ENCODE peak calls at places on chromosome 13, in nine cellular contexts. P is type B pancreatic cell; B is hippocampal formation; M is activated T-helper 1 cell treated with Interleukin-2 at 50 U/mL for 16 hours; S is HT-29; N is cardiac muscle cell; H is CD14-positive monocyte; E is Caco-2; Q is activated CD4-positive, alpha-beta T cell treated with anti-CD3 and anti-CD28 coated beads, Interleukin-2, amount 50 U/mL, for 1 hour. U is an unnamed sample.

GRCh38 chr13:30734434-30734833 is 909 bp upstream of the ALOX5AP start:
- DNase-seq in N (no peak), E (no peak), M (no peak), S (no peak), B (no peak), H (no peak), P (no peak), Q (no peak), U (no peak)

GRCh38 chr13:53201454-53202225 is 173.0 kb downstream of the OLFM4 start:
- DNase-seq in N (peak), H (no peak), E (no peak), M (no peak), B (no peak), Q (no peak), S (no peak), P (peak), U (no peak)

GRCh38 chr13:54029720-54030119 is 1001.1 kb downstream of the OLFM4 start:
- DNase-seq in B (no peak), E (no peak), M (no peak), H (no peak), Q (no peak), N (no peak), S (no peak), P (no peak), U (peak)

GRCh38 chr13:50779443-50780200 is 63.9 kb downstream of the DLEU7 start:
- DNase-seq in Q (no peak), S (no peak), E (no peak), M (no peak), P (no peak), H (no peak), N (no peak), B (no peak), U (no peak)

GRCh38 chr13:43908156-43909126 is 28.7 kb downstream of the LACC1 start:
- DNase-seq in S (peak), M (no peak), E (no peak), N (peak), P (no peak), Q (no peak), H (no peak), B (no peak), U (peak)

GRCh38 chr13:108755084-108755483 is 125.7 kb downstream of the MYO16 start:
- DNase-seq in B (no peak), P (no peak), M (no peak), H (no peak), S (no peak), Q (no peak), N (no peak), E (no peak), U (no peak)

GRCh38 chr13:20465218-20465879 is 60.3 kb downstream of the CRYL1 start:
- DNase-seq in N (peak), H (no peak), Q (no peak), E (no peak), P (no peak), M (no peak), B (no peak), S (peak), U (peak)

GRCh38 chr13:45851171-45851889 is at the start of gene SIAH3:
- DNase-seq in M (no peak), B (no peak), N (peak), S (no peak), H (no peak), P (no peak), E (no peak), Q (peak), U (peak)

GRCh38 chr13:42266464-42266863 is 5.5 kb upstream of the AKAP11 start:
- DNase-seq in H (no peak), Q (no peak), B (no peak), P (no peak), S (no peak), N (peak), E (no peak), M (no peak), U (no peak)

GRCh38 chr13:44934724-44935123 is 54.5 kb downstream of the NUFIP1 start:
- DNase-seq in N (peak), M (no peak), B (no peak), S (no peak), E (no peak), H (no peak), P (no peak), Q (no peak), U (no peak)

GRCh38 chr13:79225487-79226232 is 180.4 kb downstream of the RBM26 start:
- DNase-seq in P (no peak), S (no peak), B (no peak), N (no peak), H (no peak), E (no peak), Q (no peak), M (no peak), U (no peak)

GRCh38 chr13:24802074-24802473 is 38.1 kb downstream of the RNF17 start:
- DNase-seq in B (no peak), Q (no peak), M (no peak), N (peak), P (no peak), S (no peak), E (no peak), H (no peak), U (no peak)

GRCh38 chr13:110726726-110727125 is 13.2 kb downstream of the ING1 start:
- DNase-seq in N (no peak), H (no peak), M (peak), Q (peak), E (no peak), P (no peak), S (no peak), B (no peak), U (no peak)

GRCh38 chr13:76129305-76130040 is 493.3 kb downstream of the LMO7 start:
- DNase-seq in E (no peak), Q (no peak), M (no peak), H (no peak), B (no peak), N (no peak), S (no peak), P (no peak), U (peak)

GRCh38 chr13:48333976-48334375 is 30.4 kb downstream of the RB1 start:
- DNase-seq in P (no peak), B (no peak), M (no peak), E (no peak), S (no peak), Q (no peak), H (no peak), N (peak), U (no peak)

GRCh38 chr13:110387451-110388140 is 80.5 kb downstream of the COL4A2 start:
- DNase-seq in Q (no peak), H (no peak), N (peak), E (no peak), M (no peak), B (no peak), P (no peak), S (no peak), U (no peak)

GRCh38 chr13:99053636-99054233 is 75.9 kb upstream of the DOCK9 start:
- DNase-seq in M (no peak), N (no peak), E (no peak), S (no peak), B (no peak), P (no peak), H (no peak), Q (no peak), U (no peak)

GRCh38 chr13:44331912-44332840 is 41.4 kb upstream of the SERP2 start:
- DNase-seq in S (no peak), B (peak), N (peak), M (no peak), Q (no peak), P (peak), H (no peak), E (no peak), U (peak)

GRCh38 chr13:100526299-100527030 is 62.1 kb downstream of the GGACT start:
- DNase-seq in H (no peak), E (no peak), S (no peak), P (peak), M (no peak), B (no peak), Q (no peak), N (no peak), U (no peak)

GRCh38 chr13:101576452-101576851 is 124.0 kb downstream of the ITGBL1 start:
- DNase-seq in E (no peak), M (no peak), P (no peak), Q (no peak), N (no peak), S (peak), B (no peak), H (no peak), U (no peak)

GRCh38 chr13:75637101-75637774 is 1.1 kb downstream of the LMO7 start:
- DNase-seq in S (peak), B (no peak), P (no peak), N (peak), H (no peak), Q (no peak), E (no peak), M (no peak), U (no peak)

GRCh38 chr13:106593131-106593530 is 25.2 kb upstream of the ARGLU1 start:
- DNase-seq in S (no peak), N (no peak), Q (no peak), P (no peak), M (no peak), H (no peak), B (no peak), E (no peak), U (no peak)

GRCh38 chr13:61148691-61149332 is 266.8 kb downstream of the PCDH20 start:
- DNase-seq in P (no peak), B (no peak), H (no peak), E (no peak), Q (no peak), M (no peak), N (peak), S (no peak), U (no peak)

GRCh38 chr13:70162141-70162540 is 53.9 kb upstream of the KLHL1 start:
- DNase-seq in B (no peak), S (no peak), P (no peak), N (no peak), M (no peak), H (no peak), Q (no peak), E (no peak), U (no peak)

GRCh38 chr13:114100446-114101320 is 31.7 kb downstream of the RASA3 start:
- DNase-seq in H (peak), P (no peak), S (no peak), M (no peak), B (no peak), E (peak), N (no peak), Q (no peak), U (no peak)

GRCh38 chr13:106548064-106548696 is 12.7 kb upstream of the EFNB2 start:
- DNase-seq in S (no peak), E (no peak), M (no peak), N (no peak), H (no peak), B (no peak), Q (no peak), P (no peak), U (no peak)

GRCh38 chr13:72194531-72194930 is 327.5 kb upstream of the DACH1 start:
- DNase-seq in E (no peak), B (no peak), P (no peak), S (peak), N (no peak), Q (no peak), H (no peak), M (no peak), U (no peak)

GRCh38 chr13:76715621-76716020 is 170.6 kb downstream of the KCTD12 start:
- DNase-seq in Q (no peak), H (no peak), E (no peak), P (no peak), M (no peak), N (no peak), B (no peak), S (no peak), U (no peak)

GRCh38 chr13:100674363-100674847 is at the start of gene TMTC4:
- DNase-seq in M (no peak), B (no peak), E (no peak), N (no peak), H (peak), Q (no peak), P (no peak), S (no peak), U (peak)